ENCODE peak calls at places on chromosomes 11 and 22, in five cellular contexts. C is activated T-cell treated with anti-CD3 and anti-CD28 coated beads, Interleukin-2, amount 50 U/mL, for 72 hours; X is left ventricle myocardium superior; K is breast epithelium; W is ACHN. D is an unnamed sample.

GRCh38 chr11:35907648-35908431 is 36.0 kb upstream of the LDLRAD3 start:
- DNase-seq in C (no peak), K (peak), X (no peak), W (no peak), D (peak)

GRCh38 chr11:69641681-69642548 is 959 bp downstream of the CCND1 start:
- DNase-seq in W (no peak), K (no peak), C (no peak), X (no peak), D (no peak)

GRCh38 chr22:42884616-42885375 is 27.7 kb upstream of the ARFGAP3 start:
- DNase-seq in K (no peak), C (no peak), X (no peak), W (no peak), D (no peak)

GRCh38 chr22:27335102-27335660 is 466.4 kb downstream of the MN1 start:
- DNase-seq in W (no peak), X (no peak), K (no peak), C (no peak), D (no peak)

GRCh38 chr11:62880231-62880802 is 379 bp upstream of the SLC3A2 start:
- DNase-seq in W (peak), X (no peak), C (peak), K (peak), D (peak)

GRCh38 chr22:27879923-27880322 is 39.1 kb downstream of the PITPNB start:
- DNase-seq in W (peak), C (no peak), X (no peak), K (no peak), D (peak)

GRCh38 chr11:68532719-68533369 is 72.3 kb downstream of the PPP6R3 start:
- DNase-seq in C (no peak), K (no peak), W (no peak), X (no peak), D (no peak)

GRCh38 chr11:65771589-65772112 is 9.1 kb downstream of the AP5B1 start:
- DNase-seq in X (no peak), C (no peak), K (no peak), W (no peak), D (no peak)

GRCh38 chr22:49036513-49036912 is 791.2 kb downstream of the BRD1 start:
- DNase-seq in W (no peak), C (no peak), K (no peak), X (no peak), D (no peak)

GRCh38 chr11:6927030-6927617 is 898 bp downstream of the ZNF215 start:
- DNase-seq in W (no peak), K (no peak), C (no peak), X (no peak), D (peak)